ENCODE peak calls at places on chromosomes 3 and 15, in six cellular contexts. Q is GM12865, X is H7, U is posterior vena cava, F is AG08396, O is GM12864. E is an unnamed sample.

GRCh38 chr15:50736823-50737222 is 28.7 kb downstream of the SPPL2A start:
- DNase-seq in Q (no peak), X (no peak), U (no peak), F (no peak), O (no peak), E (no peak)

GRCh38 chr3:50615190-50615589 is 1.8 kb upstream of the MAPKAPK3 start:
- DNase-seq in Q (no peak), X (no peak), U (no peak), F (no peak), O (no peak), E (no peak)

GRCh38 chr3:60743631-60744164 is 507.6 kb downstream of the FHIT start:
- DNase-seq in Q (no peak), X (peak), U (no peak), F (no peak), O (no peak), E (no peak)

GRCh38 chr15:74240897-74241614 is 4.9 kb downstream of the CCDC33 start:
- DNase-seq in Q (no peak), X (no peak), U (no peak), F (no peak), O (no peak), E (no peak)

GRCh38 chr15:66923438-66923881 is 141.9 kb upstream of the SMAD3 start:
- DNase-seq in Q (peak), X (peak), U (peak), F (no peak), O (no peak), E (no peak)

GRCh38 chr3:173732237-173732636 is 334.7 kb downstream of the NLGN1 start:
- DNase-seq in Q (peak), X (no peak), U (no peak), F (no peak), O (no peak), E (no peak)

GRCh38 chr15:88700716-88701115 is 61.9 kb downstream of the ISG20 start:
- DNase-seq in Q (no peak), X (no peak), U (peak), F (no peak), O (no peak), E (no peak)

GRCh38 chr15:81106560-81106959 is 27.5 kb upstream of the CFAP161 start:
- DNase-seq in Q (peak), X (peak), U (no peak), F (peak), O (peak), E (peak)

E was measured in GM06990.